ENCODE peak calls at places on chromosomes 13 and 19, in ten cellular contexts. One of them, this sample, is unnamed.

GRCh38 chr13:75219479-75220237 is 262.3 kb downstream of the TBC1D4 start:
- DNase-seq in psoas muscle: peak
- DNase-seq in dorsolateral prefrontal cortex: peak
- DNase-seq in body of pancreas: peak
- DNase-seq in uterus: peak
- DNase-seq in lung: peak
- DNase-seq in AG04450: peak
- DNase-seq in fibroblast of lung: peak
- DNase-seq in mammary epithelial cell: peak
- DNase-seq in heart right ventricle: peak
- DNase-seq in this sample: peak

GRCh38 chr13:94708031-94708571 is 4.2 kb downstream of the SOX21 start:
- DNase-seq in psoas muscle: no peak
- DNase-seq in dorsolateral prefrontal cortex: no peak
- DNase-seq in body of pancreas: no peak
- DNase-seq in uterus: no peak
- DNase-seq in lung: no peak
- DNase-seq in AG04450: no peak
- DNase-seq in fibroblast of lung: no peak
- DNase-seq in mammary epithelial cell: no peak
- DNase-seq in heart right ventricle: no peak
- DNase-seq in this sample: peak

GRCh38 chr19:10762656-10763055 is 44.8 kb downstream of the DNM2 start:
- DNase-seq in psoas muscle: no peak
- DNase-seq in dorsolateral prefrontal cortex: no peak
- DNase-seq in body of pancreas: no peak
- DNase-seq in uterus: no peak
- DNase-seq in lung: no peak
- DNase-seq in AG04450: no peak
- DNase-seq in fibroblast of lung: no peak
- DNase-seq in mammary epithelial cell: no peak
- DNase-seq in heart right ventricle: peak
- DNase-seq in this sample: no peak

GRCh38 chr13:87680298-87680697 is 9.1 kb downstream of the SLITRK5 start:
- DNase-seq in psoas muscle: no peak
- DNase-seq in dorsolateral prefrontal cortex: no peak
- DNase-seq in body of pancreas: no peak
- DNase-seq in uterus: no peak
- DNase-seq in lung: no peak
- DNase-seq in AG04450: no peak
- DNase-seq in fibroblast of lung: no peak
- DNase-seq in mammary epithelial cell: no peak
- DNase-seq in heart right ventricle: no peak
- DNase-seq in this sample: no peak

GRCh38 chr13:33761744-33762143 is 56.2 kb upstream of the RFC3 start:
- DNase-seq in psoas muscle: no peak
- DNase-seq in dorsolateral prefrontal cortex: no peak
- DNase-seq in body of pancreas: no peak
- DNase-seq in uterus: no peak
- DNase-seq in lung: no peak
- DNase-seq in AG04450: no peak
- DNase-seq in fibroblast of lung: peak
- DNase-seq in mammary epithelial cell: peak
- DNase-seq in heart right ventricle: no peak
- DNase-seq in this sample: no peak

GRCh38 chr19:41324921-41325639 is 15.1 kb downstream of the CCDC97 start:
- DNase-seq in psoas muscle: peak
- DNase-seq in dorsolateral prefrontal cortex: no peak
- DNase-seq in body of pancreas: peak
- DNase-seq in uterus: peak
- DNase-seq in lung: no peak
- DNase-seq in AG04450: no peak
- DNase-seq in fibroblast of lung: peak
- DNase-seq in mammary epithelial cell: no peak
- DNase-seq in heart right ventricle: peak
- DNase-seq in this sample: no peak

GRCh38 chr13:50130686-50131051 is 115.4 kb downstream of the KCNRG start:
- DNase-seq in psoas muscle: no peak
- DNase-seq in dorsolateral prefrontal cortex: no peak
- DNase-seq in body of pancreas: no peak
- DNase-seq in uterus: no peak
- DNase-seq in lung: no peak
- DNase-seq in AG04450: no peak
- DNase-seq in fibroblast of lung: no peak
- DNase-seq in mammary epithelial cell: no peak
- DNase-seq in heart right ventricle: no peak
- DNase-seq in this sample: no peak

GRCh38 chr19:38730731-38731589 is 13.3 kb downstream of the CAPN12 start:
- DNase-seq in psoas muscle: no peak
- DNase-seq in dorsolateral prefrontal cortex: peak
- DNase-seq in body of pancreas: no peak
- DNase-seq in uterus: peak
- DNase-seq in lung: no peak
- DNase-seq in AG04450: no peak
- DNase-seq in fibroblast of lung: no peak
- DNase-seq in mammary epithelial cell: no peak
- DNase-seq in heart right ventricle: no peak
- DNase-seq in this sample: no peak

GRCh38 chr19:18735752-18736151 is 52.3 kb downstream of the CRTC1 start:
- DNase-seq in psoas muscle: no peak
- DNase-seq in dorsolateral prefrontal cortex: no peak
- DNase-seq in body of pancreas: no peak
- DNase-seq in uterus: no peak
- DNase-seq in lung: no peak
- DNase-seq in AG04450: no peak
- DNase-seq in fibroblast of lung: no peak
- DNase-seq in mammary epithelial cell: no peak
- DNase-seq in heart right ventricle: no peak
- DNase-seq in this sample: no peak
- H3K27ac ChIP-seq in psoas muscle: no peak
- H3K27ac ChIP-seq in dorsolateral prefrontal cortex: no peak
- H3K27ac ChIP-seq in body of pancreas: no peak
- H3K27ac ChIP-seq in uterus: no peak
- H3K27ac ChIP-seq in lung: no peak
- H3K27ac ChIP-seq in AG04450: no peak
- H3K27ac ChIP-seq in fibroblast of lung: no peak
- H3K27ac ChIP-seq in mammary epithelial cell: no peak
- H3K27ac ChIP-seq in heart right ventricle: no peak
- H3K27ac ChIP-seq in this sample: no peak

DNA sequence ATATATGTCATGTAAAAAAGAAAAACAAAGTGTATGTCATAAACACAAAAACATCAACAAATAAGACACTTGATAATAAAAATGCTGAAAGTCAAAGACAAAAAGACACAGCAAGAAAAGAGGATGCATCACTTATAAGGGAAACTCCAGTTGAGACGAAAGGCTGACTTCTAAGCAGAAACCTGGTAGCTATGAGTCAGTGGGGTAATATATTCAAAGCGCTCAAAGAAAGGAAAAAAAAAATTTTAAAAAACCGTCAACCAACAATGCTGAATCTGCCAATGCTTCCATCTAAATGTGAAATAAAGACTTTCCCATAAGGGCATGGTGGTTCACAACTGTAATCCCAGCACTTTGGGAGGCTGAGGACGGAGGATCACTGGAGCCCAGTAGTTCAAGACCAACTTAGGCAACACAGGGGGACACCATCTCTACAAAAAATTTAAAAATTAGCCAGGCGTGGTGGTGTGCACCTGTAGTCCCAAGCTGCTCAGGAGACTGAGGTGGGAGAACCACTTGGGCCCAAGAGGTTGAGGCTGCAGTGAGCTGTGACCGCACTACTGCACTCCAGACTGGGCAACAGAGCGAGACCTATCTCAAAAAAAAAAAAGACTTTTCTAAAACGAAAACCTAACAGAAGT is 24.0 kb downstream of the USP12 start:
- DNase-seq in psoas muscle: no peak
- DNase-seq in dorsolateral prefrontal cortex: no peak
- DNase-seq in body of pancreas: no peak
- DNase-seq in uterus: no peak
- DNase-seq in lung: no peak
- DNase-seq in AG04450: no peak
- DNase-seq in fibroblast of lung: peak
- DNase-seq in mammary epithelial cell: peak
- DNase-seq in heart right ventricle: no peak
- DNase-seq in this sample: no peak
- H3K27ac ChIP-seq in psoas muscle: no peak
- H3K27ac ChIP-seq in dorsolateral prefrontal cortex: no peak
- H3K27ac ChIP-seq in body of pancreas: no peak
- H3K27ac ChIP-seq in uterus: no peak
- H3K27ac ChIP-seq in lung: no peak
- H3K27ac ChIP-seq in AG04450: no peak
- H3K27ac ChIP-seq in fibroblast of lung: no peak
- H3K27ac ChIP-seq in mammary epithelial cell: no peak
- H3K27ac ChIP-seq in heart right ventricle: no peak
- H3K27ac ChIP-seq in this sample: no peak

GRCh38 chr13:30869491-30869890 is 36.6 kb upstream of the MEDAG start:
- DNase-seq in psoas muscle: no peak
- DNase-seq in dorsolateral prefrontal cortex: no peak
- DNase-seq in body of pancreas: no peak
- DNase-seq in uterus: peak
- DNase-seq in lung: no peak
- DNase-seq in AG04450: no peak
- DNase-seq in fibroblast of lung: peak
- DNase-seq in mammary epithelial cell: no peak
- DNase-seq in heart right ventricle: peak
- DNase-seq in this sample: no peak

GRCh38 chr13:30870916-30871712 is 35.0 kb upstream of the MEDAG start:
- DNase-seq in psoas muscle: no peak
- DNase-seq in dorsolateral prefrontal cortex: no peak
- DNase-seq in body of pancreas: no peak
- DNase-seq in uterus: no peak
- DNase-seq in lung: no peak
- DNase-seq in AG04450: no peak
- DNase-seq in fibroblast of lung: no peak
- DNase-seq in mammary epithelial cell: no peak
- DNase-seq in heart right ventricle: no peak
- DNase-seq in this sample: no peak

GRCh38 chr13:30866692-30867669 is 39.1 kb upstream of the MEDAG start:
- DNase-seq in psoas muscle: no peak
- DNase-seq in dorsolateral prefrontal cortex: no peak
- DNase-seq in body of pancreas: no peak
- DNase-seq in uterus: no peak
- DNase-seq in lung: no peak
- DNase-seq in AG04450: no peak
- DNase-seq in fibroblast of lung: no peak
- DNase-seq in mammary epithelial cell: no peak
- DNase-seq in heart right ventricle: no peak
- DNase-seq in this sample: no peak

GRCh38 chr13:30870049-30870884 is 35.8 kb upstream of the MEDAG start:
- DNase-seq in psoas muscle: peak
- DNase-seq in dorsolateral prefrontal cortex: no peak
- DNase-seq in body of pancreas: peak
- DNase-seq in uterus: peak
- DNase-seq in lung: peak
- DNase-seq in AG04450: peak
- DNase-seq in fibroblast of lung: peak
- DNase-seq in mammary epithelial cell: peak
- DNase-seq in heart right ventricle: peak
- DNase-seq in this sample: peak

DNA sequence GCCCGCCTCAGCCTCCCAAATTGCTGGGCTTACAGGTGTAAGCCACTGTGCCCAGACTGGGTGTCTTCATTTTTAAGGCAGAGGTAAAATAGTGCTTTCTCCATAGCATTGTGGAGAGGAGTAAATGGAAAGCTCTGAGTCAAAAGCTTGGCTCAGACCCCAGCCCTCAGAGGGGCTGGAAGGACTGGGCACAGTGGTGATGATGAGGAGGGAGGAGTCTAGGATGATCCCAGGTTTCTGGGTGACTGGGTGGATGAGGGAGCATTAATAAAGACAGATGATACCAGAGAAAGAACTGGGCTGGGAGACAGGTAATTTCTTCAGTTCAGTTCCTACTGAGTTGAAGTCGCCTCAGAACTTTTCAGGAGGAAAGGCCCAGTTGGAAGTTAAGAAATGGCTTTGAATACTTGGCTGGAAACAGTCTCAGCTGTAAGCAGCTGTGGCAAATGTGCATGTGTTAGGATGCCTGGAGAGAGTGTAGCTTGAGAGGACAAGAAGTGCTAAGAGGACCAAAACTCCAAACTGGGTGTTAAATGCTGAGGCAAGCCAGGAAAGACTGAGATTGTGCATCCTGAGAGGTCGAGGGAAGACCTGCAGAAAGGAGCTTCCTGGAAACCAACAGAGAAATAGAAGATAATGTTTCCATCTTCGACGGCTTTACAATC is 37.1 kb upstream of the MEDAG start:
- DNase-seq in psoas muscle: no peak
- DNase-seq in dorsolateral prefrontal cortex: no peak
- DNase-seq in body of pancreas: no peak
- DNase-seq in uterus: no peak
- DNase-seq in lung: no peak
- DNase-seq in AG04450: no peak
- DNase-seq in fibroblast of lung: peak
- DNase-seq in mammary epithelial cell: no peak
- DNase-seq in heart right ventricle: no peak
- DNase-seq in this sample: no peak
- H3K27ac ChIP-seq in psoas muscle: no peak
- H3K27ac ChIP-seq in dorsolateral prefrontal cortex: peak
- H3K27ac ChIP-seq in body of pancreas: no peak
- H3K27ac ChIP-seq in uterus: peak
- H3K27ac ChIP-seq in lung: no peak
- H3K27ac ChIP-seq in AG04450: peak
- H3K27ac ChIP-seq in fibroblast of lung: peak
- H3K27ac ChIP-seq in mammary epithelial cell: no peak
- H3K27ac ChIP-seq in heart right ventricle: peak
- H3K27ac ChIP-seq in this sample: no peak

GRCh38 chr19:4115818-4116385 is 8.0 kb downstream of the MAP2K2 start:
- DNase-seq in psoas muscle: no peak
- DNase-seq in dorsolateral prefrontal cortex: no peak
- DNase-seq in body of pancreas: no peak
- DNase-seq in uterus: no peak
- DNase-seq in lung: no peak
- DNase-seq in AG04450: no peak
- DNase-seq in fibroblast of lung: no peak
- DNase-seq in mammary epithelial cell: no peak
- DNase-seq in heart right ventricle: no peak
- DNase-seq in this sample: no peak

GRCh38 chr19:4114181-4114580 is 9.7 kb downstream of the MAP2K2 start:
- DNase-seq in psoas muscle: no peak
- DNase-seq in dorsolateral prefrontal cortex: no peak
- DNase-seq in body of pancreas: no peak
- DNase-seq in uterus: no peak
- DNase-seq in lung: no peak
- DNase-seq in AG04450: no peak
- DNase-seq in fibroblast of lung: no peak
- DNase-seq in mammary epithelial cell: no peak
- DNase-seq in heart right ventricle: no peak
- DNase-seq in this sample: no peak

GRCh38 chr19:4113398-4114088 is 10.4 kb downstream of the MAP2K2 start:
- DNase-seq in psoas muscle: no peak
- DNase-seq in dorsolateral prefrontal cortex: no peak
- DNase-seq in body of pancreas: no peak
- DNase-seq in uterus: no peak
- DNase-seq in lung: no peak
- DNase-seq in AG04450: no peak
- DNase-seq in fibroblast of lung: no peak
- DNase-seq in mammary epithelial cell: no peak
- DNase-seq in heart right ventricle: no peak
- DNase-seq in this sample: no peak

GRCh38 chr19:4112367-4112766 is 11.6 kb downstream of the MAP2K2 start:
- DNase-seq in psoas muscle: no peak
- DNase-seq in dorsolateral prefrontal cortex: no peak
- DNase-seq in body of pancreas: no peak
- DNase-seq in uterus: no peak
- DNase-seq in lung: no peak
- DNase-seq in AG04450: no peak
- DNase-seq in fibroblast of lung: no peak
- DNase-seq in mammary epithelial cell: no peak
- DNase-seq in heart right ventricle: no peak
- DNase-seq in this sample: no peak

GRCh38 chr19:4115050-4115817 is 8.7 kb downstream of the MAP2K2 start:
- DNase-seq in psoas muscle: no peak
- DNase-seq in dorsolateral prefrontal cortex: peak
- DNase-seq in body of pancreas: no peak
- DNase-seq in uterus: no peak
- DNase-seq in lung: no peak
- DNase-seq in AG04450: no peak
- DNase-seq in fibroblast of lung: no peak
- DNase-seq in mammary epithelial cell: no peak
- DNase-seq in heart right ventricle: peak
- DNase-seq in this sample: no peak
- H3K27ac ChIP-seq in psoas muscle: peak
- H3K27ac ChIP-seq in dorsolateral prefrontal cortex: peak
- H3K27ac ChIP-seq in body of pancreas: no peak
- H3K27ac ChIP-seq in uterus: no peak
- H3K27ac ChIP-seq in lung: no peak
- H3K27ac ChIP-seq in AG04450: no peak
- H3K27ac ChIP-seq in fibroblast of lung: no peak
- H3K27ac ChIP-seq in mammary epithelial cell: no peak
- H3K27ac ChIP-seq in heart right ventricle: peak
- H3K27ac ChIP-seq in this sample: peak